ENCODE peak calls at places on chromosome X, in four cellular contexts. One of them, this sample, is unnamed.
A peak's percentile ranks its signal among the peaks of the same experiment; 100 is the strongest.

GRCh38 chrX:69192603-69193002 is 27.4 kb upstream of the PJA1 start:
- DNase-seq in K562: no peak
- DNase-seq in GM12878: no peak
- DNase-seq in HepG2: no peak
- DNase-seq in this sample: no peak

GRCh38 chrX:132071260-132071659 is 48.2 kb downstream of the STK26 start:
- DNase-seq in K562: peak; percentile 10
- DNase-seq in HepG2: peak; percentile 1
- DNase-seq in GM12878: no peak
- DNase-seq in this sample: no peak

GRCh38 chrX:54042609-54043010 is 1.7 kb downstream of the PHF8 start:
- DNase-seq in GM12878: no peak
- DNase-seq in K562: peak; percentile 58
- DNase-seq in HepG2: peak; percentile 48
- DNase-seq in this sample: peak; percentile 46

GRCh38 chrX:139930923-139931645 is 1.8 kb downstream of the ATP11C start:
- DNase-seq in HepG2: peak; percentile 20
- DNase-seq in GM12878: no peak
- DNase-seq in K562: peak; percentile 16
- DNase-seq in this sample: no peak

GRCh38 chrX:17474892-17475291 is 99.9 kb downstream of the NHS start:
- DNase-seq in GM12878: no peak
- DNase-seq in K562: no peak
- DNase-seq in HepG2: no peak
- DNase-seq in this sample: no peak

GRCh38 chrX:87975365-87975764 is 457.8 kb downstream of the KLHL4 start:
- DNase-seq in GM12878: no peak
- DNase-seq in K562: no peak
- DNase-seq in HepG2: no peak
- DNase-seq in this sample: no peak

GRCh38 chrX:20144491-20144890 is 2.9 kb upstream of the EIF1AX start:
- DNase-seq in HepG2: no peak
- DNase-seq in GM12878: no peak
- DNase-seq in K562: no peak
- DNase-seq in this sample: no peak

GRCh38 chrX:15579778-15580747 is 20.7 kb downstream of the ACE2 start:
- DNase-seq in HepG2: no peak
- DNase-seq in GM12878: no peak
- DNase-seq in K562: peak; percentile 74
- DNase-seq in this sample: no peak

GRCh38 chrX:23766650-23767551 is 16.1 kb upstream of the SAT1 start:
- DNase-seq in HepG2: no peak
- DNase-seq in GM12878: no peak
- DNase-seq in K562: no peak
- DNase-seq in this sample: no peak

GRCh38 chrX:53639257-53639656 is 47.3 kb downstream of the HUWE1 start:
- DNase-seq in K562: no peak
- DNase-seq in GM12878: no peak
- DNase-seq in HepG2: no peak
- DNase-seq in this sample: no peak

GRCh38 chrX:16148896-16149295 is 18.4 kb upstream of the MAGEB17 start:
- DNase-seq in K562: no peak
- DNase-seq in HepG2: no peak
- DNase-seq in GM12878: no peak
- DNase-seq in this sample: no peak

GRCh38 chrX:30635630-30636029 is 17.6 kb upstream of the GK start:
- DNase-seq in K562: peak; percentile 13
- DNase-seq in GM12878: no peak
- DNase-seq in HepG2: no peak
- DNase-seq in this sample: no peak

GRCh38 chrX:14529288-14529989 is at the start of gene GLRA2:
- DNase-seq in HepG2: peak; percentile 1
- DNase-seq in GM12878: no peak
- DNase-seq in K562: no peak
- DNase-seq in this sample: peak; percentile 52

GRCh38 chrX:64975989-64976672 is at the start of gene ZC4H2:
- DNase-seq in HepG2: peak; percentile 73
- DNase-seq in K562: peak; percentile 26
- DNase-seq in GM12878: peak; percentile 7
- DNase-seq in this sample: peak; percentile 71

GRCh38 chrX:38061335-38061734 is 55.0 kb downstream of the SYTL5 start:
- DNase-seq in HepG2: peak; percentile 14
- DNase-seq in K562: no peak
- DNase-seq in GM12878: no peak
- DNase-seq in this sample: no peak

GRCh38 chrX:111041018-111041462 is 55.0 kb upstream of the PAK3 start:
- DNase-seq in HepG2: peak; percentile 9
- DNase-seq in K562: no peak
- DNase-seq in GM12878: no peak
- DNase-seq in this sample: no peak

GRCh38 chrX:74449322-74449936 is 28.1 kb downstream of the SLC16A2 start:
- DNase-seq in GM12878: no peak
- DNase-seq in K562: no peak
- DNase-seq in HepG2: no peak
- DNase-seq in this sample: no peak

GRCh38 chrX:39497717-39498265 is 600.0 kb downstream of the BCOR start:
- DNase-seq in K562: no peak
- DNase-seq in GM12878: no peak
- DNase-seq in HepG2: no peak
- DNase-seq in this sample: no peak

GRCh38 chrX:129230850-129231512 is 292.3 kb downstream of the SMARCA1 start:
- DNase-seq in K562: no peak
- DNase-seq in HepG2: peak; percentile 75
- DNase-seq in GM12878: no peak
- DNase-seq in this sample: no peak

GRCh38 chrX:31606796-31607195 is 535.0 kb upstream of the FTHL17 start:
- DNase-seq in HepG2: no peak
- DNase-seq in K562: no peak
- DNase-seq in GM12878: no peak
- DNase-seq in this sample: no peak

GRCh38 chrX:93868289-93868985 is 194.4 kb downstream of the FAM133A start:
- DNase-seq in K562: no peak
- DNase-seq in GM12878: no peak
- DNase-seq in HepG2: no peak
- DNase-seq in this sample: no peak

GRCh38 chrX:46140272-46140671 is 404.9 kb downstream of the ZNF674 start:
- DNase-seq in GM12878: no peak
- DNase-seq in HepG2: no peak
- DNase-seq in K562: no peak
- DNase-seq in this sample: no peak

GRCh38 chrX:101195442-101196173 is 24.0 kb upstream of the DRP2 start:
- DNase-seq in HepG2: peak; percentile 41
- DNase-seq in GM12878: no peak
- DNase-seq in K562: no peak
- DNase-seq in this sample: no peak

GRCh38 chrX:102085706-102086105 is 39.8 kb upstream of the TCEAL2 start:
- DNase-seq in HepG2: no peak
- DNase-seq in GM12878: no peak
- DNase-seq in K562: no peak
- DNase-seq in this sample: peak; percentile 11

GRCh38 chrX:118420462-118420861 is 74.6 kb downstream of the WDR44 start:
- DNase-seq in GM12878: no peak
- DNase-seq in K562: no peak
- DNase-seq in HepG2: no peak
- DNase-seq in this sample: no peak
- TF ChIP-seq NR2C2 in GM12878: no peak
- TF ChIP-seq NR2C2 in K562: no peak
- TF ChIP-seq NR2C2 in HepG2: no peak
- TF ChIP-seq NR2C2 in this sample: no peak

GRCh38 chrX:152822383-152823086 is 8.0 kb downstream of the CETN2 start:
- DNase-seq in K562: no peak
- DNase-seq in HepG2: no peak
- DNase-seq in GM12878: no peak
- DNase-seq in this sample: no peak
- TF ChIP-seq ATF2 in K562: no peak
- TF ChIP-seq ATF2 in HepG2: no peak
- TF ChIP-seq ATF2 in GM12878: no peak
- TF ChIP-seq ATF2 in this sample: no peak

GRCh38 chrX:72128881-72129280 is 2.8 kb downstream of the RTL5 start:
- DNase-seq in HepG2: peak; percentile 0
- DNase-seq in K562: peak; percentile 12
- DNase-seq in GM12878: no peak
- DNase-seq in this sample: peak; percentile 55
- TF ChIP-seq NR2C2 in HepG2: no peak
- TF ChIP-seq NR2C2 in K562: no peak
- TF ChIP-seq NR2C2 in GM12878: no peak
- TF ChIP-seq NR2C2 in this sample: no peak

DNA sequence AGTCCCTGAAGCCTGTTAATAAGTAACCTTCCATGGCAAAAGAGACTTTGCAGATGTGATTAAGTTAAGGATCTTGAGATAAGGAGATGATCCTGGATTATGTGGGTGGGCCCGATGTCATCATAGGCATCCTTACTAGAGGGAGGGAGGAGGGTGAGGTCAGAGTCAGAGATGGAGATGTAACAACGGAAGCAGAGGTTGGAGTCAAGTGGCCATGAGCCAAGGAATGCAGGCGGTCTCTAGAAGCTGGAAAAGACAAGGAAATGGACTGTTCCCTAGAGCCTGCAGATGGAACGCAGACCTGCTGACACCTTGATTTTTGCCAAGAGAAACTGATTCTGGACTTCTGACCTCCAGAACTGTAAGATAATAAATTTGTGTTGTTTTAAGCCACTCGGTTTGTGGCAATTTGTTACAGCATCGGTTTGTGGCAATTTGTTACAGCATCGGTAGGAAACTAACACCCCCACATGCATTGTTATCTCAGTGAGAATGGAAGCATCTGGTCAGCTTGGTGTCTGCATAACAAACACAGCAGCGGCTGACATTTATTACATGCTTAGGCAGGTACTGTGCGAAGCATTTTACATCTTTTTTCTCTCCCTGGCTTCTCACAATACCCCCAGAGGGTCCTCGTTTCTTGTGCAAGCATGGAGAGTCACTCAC is 55.6 kb downstream of the CLDN34 start:
- DNase-seq in GM12878: no peak
- DNase-seq in K562: no peak
- DNase-seq in HepG2: no peak
- DNase-seq in this sample: no peak
- TF ChIP-seq ATF2 in GM12878: no peak
- TF ChIP-seq ATF2 in K562: no peak
- TF ChIP-seq ATF2 in HepG2: no peak
- TF ChIP-seq ATF2 in this sample: no peak

GRCh38 chrX:47831788-47832187 is 4.9 kb upstream of the ZNF81 start:
- DNase-seq in GM12878: no peak
- DNase-seq in HepG2: peak; percentile 29
- DNase-seq in K562: peak; percentile 42
- DNase-seq in this sample: peak; percentile 65
- TF ChIP-seq NR2C2 in GM12878: no peak
- TF ChIP-seq NR2C2 in HepG2: no peak
- TF ChIP-seq NR2C2 in K562: no peak
- TF ChIP-seq NR2C2 in this sample: no peak

DNA sequence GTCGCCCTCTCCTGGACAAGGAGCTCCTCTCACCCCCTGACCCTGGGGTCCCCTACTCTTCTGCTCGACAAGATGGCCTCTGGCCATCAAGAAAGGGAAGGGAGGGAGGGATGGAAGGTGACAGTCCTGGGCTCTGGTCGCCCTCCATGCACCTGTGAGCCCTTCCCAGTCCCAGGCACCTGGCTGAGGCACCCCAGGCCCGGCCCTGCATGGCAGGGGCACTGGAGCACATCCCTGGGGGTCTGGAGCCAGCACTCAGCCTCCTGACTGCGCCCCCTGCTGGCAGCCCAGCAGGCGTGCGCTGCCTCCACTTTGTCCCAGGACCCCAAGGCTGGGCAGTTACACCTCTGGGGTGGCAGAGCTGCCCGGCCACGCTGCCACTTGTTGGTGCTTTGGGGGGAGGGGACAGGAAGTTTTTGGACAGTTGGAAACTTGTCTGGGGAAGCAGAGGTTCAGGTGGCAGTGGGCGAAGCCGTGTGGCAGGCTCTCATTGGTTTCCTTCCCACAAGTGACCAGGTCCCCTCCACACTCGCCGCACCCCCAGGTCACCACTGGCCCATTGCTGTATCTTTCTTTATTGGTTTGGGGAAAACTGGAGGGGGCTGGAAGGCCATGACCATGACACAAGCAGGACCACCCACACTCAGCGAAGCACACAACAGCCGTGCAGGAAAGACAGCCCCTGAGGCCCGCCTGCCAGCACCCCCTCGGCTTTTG is 4.3 kb downstream of the PNCK start:
- DNase-seq in HepG2: no peak
- DNase-seq in GM12878: no peak
- DNase-seq in K562: peak; percentile 68
- DNase-seq in this sample: no peak
- TF ChIP-seq ATF2 in HepG2: no peak
- TF ChIP-seq ATF2 in GM12878: no peak
- TF ChIP-seq ATF2 in K562: no peak
- TF ChIP-seq ATF2 in this sample: no peak

This sample was measured in WTC11.